ENCODE peak calls at places on chromosomes 12 and 14, in seven cellular contexts. A is right atrium auricular region; O is neural progenitor cell; U is CD8-positive, alpha-beta T cell; I is endothelial cell of umbilical vein; K is stomach; Q is uterus. V is an unnamed sample.

GRCh38 chr12:5567021-5567744 is 135.3 kb downstream of the NTF3 start:
- DNase-seq in A (peak; percentile 57), O (no peak), U (no peak), I (no peak), K (no peak), Q (no peak), V (no peak)

GRCh38 chr14:98704441-98704840 is 567.6 kb downstream of the BCL11B start:
- DNase-seq in A (no peak), O (no peak), U (peak; percentile 46), I (no peak), K (no peak), Q (no peak), V (no peak)

GRCh38 chr12:9793774-9794395 is 33.2 kb upstream of the CD69 start:
- DNase-seq in A (no peak), O (no peak), U (no peak), I (peak; percentile 22), K (no peak), Q (no peak), V (no peak)

GRCh38 chr14:73726025-73726961 is 12.1 kb upstream of the PNMA1 start:
- DNase-seq in A (no peak), O (no peak), U (no peak), I (no peak), K (no peak), Q (no peak), V (no peak)

GRCh38 chr14:75022655-75023054 is 19.9 kb downstream of the EIF2B2 start:
- DNase-seq in A (no peak), O (peak; percentile 60), U (no peak), I (peak; percentile 13), K (no peak), Q (no peak), V (no peak)

GRCh38 chr14:94171208-94171607 is 2.9 kb upstream of the PPP4R4 start:
- DNase-seq in A (no peak), O (no peak), U (no peak), I (no peak), K (no peak), Q (no peak), V (peak; percentile 91)

GRCh38 chr12:68939500-68939899 is 6.5 kb upstream of the CPM start:
- DNase-seq in A (no peak), O (no peak), U (no peak), I (no peak), K (no peak), Q (no peak), V (no peak)

GRCh38 chr12:12025799-12026386 is 44.8 kb upstream of the BCL2L14 start:
- DNase-seq in A (peak; percentile 16), O (no peak), U (no peak), I (no peak), K (no peak), Q (no peak), V (no peak)

GRCh38 chr12:122336015-122336946 is 70.0 kb upstream of the VPS33A start:
- DNase-seq in A (no peak), O (peak; percentile 52), U (peak; percentile 34), I (peak; percentile 40), K (no peak), Q (no peak), V (no peak)

GRCh38 chr12:124661382-124661781 is 94.0 kb upstream of the NCOR2 start:
- DNase-seq in A (no peak), O (no peak), U (no peak), I (no peak), K (no peak), Q (no peak), V (no peak)

GRCh38 chr14:65237023-65237814 is 134.9 kb upstream of the MAX start:
- DNase-seq in A (no peak), O (no peak), U (no peak), I (no peak), K (no peak), Q (no peak), V (no peak)

GRCh38 chr12:97404549-97404948 is 58.1 kb upstream of the RMST start:
- DNase-seq in A (no peak), O (peak; percentile 78), U (no peak), I (peak; percentile 44), K (peak; percentile 32), Q (no peak), V (no peak)

GRCh38 chr12:111705672-111706071 is 19.8 kb downstream of the ACAD10 start:
- DNase-seq in A (no peak), O (no peak), U (no peak), I (peak; percentile 31), K (no peak), Q (no peak), V (no peak)

GRCh38 chr12:62930546-62931425 is 4.2 kb downstream of the PPM1H start:
- DNase-seq in A (no peak), O (no peak), U (no peak), I (no peak), K (no peak), Q (no peak), V (no peak)

GRCh38 chr12:48018618-48018995 is 14.3 kb upstream of the COL2A1 start:
- DNase-seq in A (no peak), O (no peak), U (no peak), I (no peak), K (no peak), Q (no peak), V (no peak)

GRCh38 chr12:19038210-19038609 is 91.3 kb upstream of the PLEKHA5 start:
- DNase-seq in A (no peak), O (no peak), U (no peak), I (no peak), K (no peak), Q (no peak), V (no peak)

GRCh38 chr12:40054554-40055226 is 51.2 kb downstream of the SLC2A13 start:
- DNase-seq in A (peak; percentile 75), O (no peak), U (no peak), I (no peak), K (no peak), Q (peak; percentile 23), V (peak; percentile 72)

GRCh38 chr14:54894995-54895394 is 7.6 kb downstream of the GCH1 start:
- DNase-seq in A (no peak), O (no peak), U (no peak), I (peak; percentile 28), K (no peak), Q (no peak), V (no peak)

GRCh38 chr14:71645656-71646055 is 286.6 kb upstream of the RGS6 start:
- DNase-seq in A (no peak), O (no peak), U (no peak), I (no peak), K (no peak), Q (no peak), V (no peak)

GRCh38 chr14:77041837-77042557 is 13.5 kb upstream of the IRF2BPL start:
- DNase-seq in A (peak; percentile 84), O (no peak), U (no peak), I (peak; percentile 91), K (peak; percentile 52), Q (peak; percentile 72), V (peak; percentile 79)

GRCh38 chr12:69330475-69331473 is 17.4 kb upstream of the LYZ start:
- DNase-seq in A (no peak), O (peak; percentile 46), U (peak; percentile 72), I (peak; percentile 22), K (peak; percentile 79), Q (no peak), V (peak; percentile 18)

GRCh38 chr12:22100952-22101748 is 55.1 kb downstream of the CMAS start:
- DNase-seq in A (peak; percentile 67), O (peak; percentile 63), U (peak; percentile 31), I (peak; percentile 57), K (peak; percentile 46), Q (peak; percentile 28), V (peak; percentile 37)

GRCh38 chr12:15862840-15863239 is 19.3 kb upstream of the STRAP start:
- DNase-seq in A (no peak), O (no peak), U (no peak), I (no peak), K (no peak), Q (no peak), V (no peak)

GRCh38 chr12:92624236-92624635 is 78.6 kb upstream of the PLEKHG7 start:
- DNase-seq in A (no peak), O (no peak), U (no peak), I (peak; percentile 51), K (no peak), Q (no peak), V (peak; percentile 63)

GRCh38 chr14:96146131-96146771 is 58.4 kb upstream of the BDKRB2 start:
- DNase-seq in A (no peak), O (no peak), U (no peak), I (peak; percentile 80), K (peak; percentile 61), Q (no peak), V (no peak)

GRCh38 chr12:85955127-85955526 is 81.0 kb downstream of the NTS start:
- DNase-seq in A (no peak), O (no peak), U (no peak), I (peak; percentile 13), K (no peak), Q (no peak), V (no peak)
- TF ChIP-seq CTCF in A (peak; percentile 48), O (peak; percentile 35), U (no peak), I (peak; percentile 9), K (no peak), Q (no peak), V (peak; percentile 63)

DNA sequence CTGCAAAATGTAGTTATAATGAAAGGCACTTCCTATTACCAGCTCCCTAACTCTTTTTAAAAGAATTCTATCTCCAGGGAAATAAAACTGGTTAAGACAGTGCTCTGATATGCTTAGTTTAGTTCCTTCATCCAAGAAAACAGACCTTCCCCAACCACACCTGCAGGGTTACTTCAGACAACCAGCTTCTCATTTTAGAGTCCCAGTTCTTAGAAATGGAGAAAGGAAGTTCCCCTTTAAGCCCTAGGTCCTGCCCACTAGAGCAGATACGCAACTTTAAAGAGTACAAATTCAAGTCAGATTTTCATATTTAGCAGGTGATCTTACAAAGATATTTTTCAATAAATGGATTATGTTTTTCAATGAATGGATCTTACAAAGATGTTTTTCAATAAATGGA is 4.4 kb upstream of the WSB2 start:
- DNase-seq in A (no peak), O (no peak), U (no peak), I (no peak), K (no peak), Q (no peak), V (no peak)
- H3K27me3 ChIP-seq in A (no peaks in the 10 kb centered on the region), O (no peaks in the 10 kb centered on the region), U (no peaks in the 10 kb centered on the region), I (no peaks in the 10 kb centered on the region), K (no peaks in the 10 kb centered on the region), Q (no peaks in the 10 kb centered on the region), V (no peaks in the 10 kb centered on the region)

GRCh38 chr14:63878052-63878451 is 25.2 kb downstream of the SYNE2 start:
- DNase-seq in A (no peak), O (no peak), U (no peak), I (no peak), K (no peak), Q (no peak), V (no peak)
- H3K27ac ChIP-seq in A (peak overlapping the region; percentile 15), O (no peak overlapping the region), U (no peak overlapping the region), I (no peak overlapping the region), K (no peak overlapping the region), Q (peak overlapping the region; percentile 32), V (no peak overlapping the region)

GRCh38 chr12:26011099-26011498 is 52.6 kb downstream of the RASSF8 start:
- DNase-seq in A (no peak), O (no peak), U (no peak), I (no peak), K (no peak), Q (no peak), V (peak; percentile 14)

GRCh38 chr12:26003065-26003464 is 44.6 kb downstream of the RASSF8 start:
- DNase-seq in A (no peak), O (no peak), U (no peak), I (no peak), K (no peak), Q (no peak), V (no peak)

GRCh38 chr12:26009593-26009992 is 51.1 kb downstream of the RASSF8 start:
- DNase-seq in A (no peak), O (no peak), U (no peak), I (no peak), K (no peak), Q (no peak), V (no peak)

GRCh38 chr12:26010293-26010821 is 51.9 kb downstream of the RASSF8 start:
- DNase-seq in A (no peak), O (peak; percentile 43), U (no peak), I (peak; percentile 43), K (no peak), Q (no peak), V (no peak)

GRCh38 chr12:26007563-26007962 is 49.1 kb downstream of the RASSF8 start:
- DNase-seq in A (no peak), O (no peak), U (no peak), I (no peak), K (no peak), Q (no peak), V (no peak)
- TF ChIP-seq CTCF in A (no peak), O (no peak), U (no peak), I (no peak), K (no peak), Q (no peak), V (no peak)

V was measured in foreskin keratinocyte.